ENCODE peak calls at places on chromosomes 4 and X, in four cellular contexts. Z is Karpas-422, S is sigmoid colon, N is heart right ventricle. O is an unnamed sample.

GRCh38 chr4:3257125-3257690 is 8.2 kb downstream of the MSANTD1 start:
- DNase-seq in Z (no peak), S (no peak), N (no peak), O (no peak)

GRCh38 chrX:63675716-63676115 is 109.3 kb downstream of the ARHGEF9 start:
- DNase-seq in Z (no peak), S (no peak), N (no peak), O (no peak)

GRCh38 chr4:138398297-138398696 is 156.1 kb upstream of the SLC7A11 start:
- DNase-seq in Z (no peak), S (no peak), N (no peak), O (no peak)

GRCh38 chr4:121784975-121785374 is 16.1 kb upstream of the EXOSC9 start:
- DNase-seq in Z (no peak), S (peak), N (no peak), O (no peak)

GRCh38 chr4:174926958-174927357 is 8.8 kb downstream of the ADAM29 start:
- DNase-seq in Z (no peak), S (no peak), N (no peak), O (no peak)

GRCh38 chr4:65508169-65508568 is 162.1 kb downstream of the EPHA5 start:
- DNase-seq in Z (no peak), S (no peak), N (no peak), O (no peak)

GRCh38 chrX:30971761-30972603 is 82.9 kb upstream of the TAB3 start:
- DNase-seq in Z (peak), S (no peak), N (no peak), O (no peak)

GRCh38 chr4:183147191-183147590 is 48.1 kb downstream of the WWC2 start:
- DNase-seq in Z (no peak), S (no peak), N (no peak), O (no peak)

GRCh38 chr4:172982151-172982590 is 186.4 kb upstream of the GALNT7 start:
- DNase-seq in Z (no peak), S (no peak), N (no peak), O (peak)

GRCh38 chr4:168218663-168219062 is 99.9 kb downstream of the DDX60 start:
- DNase-seq in Z (no peak), S (no peak), N (no peak), O (no peak)

GRCh38 chr4:143555676-143556075 is 42.2 kb downstream of the SMARCA5 start:
- DNase-seq in Z (no peak), S (no peak), N (no peak), O (no peak)

GRCh38 chr4:6119507-6120020 is 80.8 kb downstream of the JAKMIP1 start:
- DNase-seq in Z (no peak), S (no peak), N (no peak), O (no peak)

GRCh38 chr4:23920296-23920695 is 30.4 kb upstream of the PPARGC1A start:
- DNase-seq in Z (no peak), S (no peak), N (no peak), O (no peak)

GRCh38 chr4:144583658-144584057 is 62.3 kb upstream of the HHIP start:
- DNase-seq in Z (no peak), S (no peak), N (no peak), O (no peak)

GRCh38 chr4:70761276-70761816 is 39.6 kb downstream of the RUFY3 start:
- DNase-seq in Z (no peak), S (no peak), N (no peak), O (no peak)

GRCh38 chrX:134747006-134747405 is 88.7 kb upstream of the PLAC1 start:
- DNase-seq in Z (no peak), S (no peak), N (no peak), O (no peak)

GRCh38 chrX:150361070-150361776 is 1.9 kb upstream of the MAMLD1 start:
- DNase-seq in Z (peak), S (no peak), N (peak), O (no peak)

GRCh38 chr4:89136525-89136924 is 25.2 kb downstream of the TIGD2 start:
- DNase-seq in Z (no peak), S (no peak), N (no peak), O (no peak)

GRCh38 chr4:54165438-54165837 is 63.7 kb upstream of the PDGFRA start:
- DNase-seq in Z (no peak), S (no peak), N (no peak), O (no peak)
- H3K4me3 ChIP-seq in Z (no peak), S (no peak), N (no peak), O (no peak)

GRCh38 chrX:44343412-44343942 is at the start of gene EFHC2:
- DNase-seq in Z (no peak), S (peak), N (peak), O (peak)
- H3K27ac ChIP-seq in Z (no peak), S (no peak), N (peak), O (peak)

GRCh38 chrX:140502491-140503229 is 2.2 kb downstream of the SOX3 start:
- DNase-seq in Z (no peak), S (no peak), N (no peak), O (no peak)

GRCh38 chrX:140500427-140500826 is 4.4 kb downstream of the SOX3 start:
- DNase-seq in Z (no peak), S (no peak), N (no peak), O (no peak)

GRCh38 chrX:140501321-140501720 is 3.5 kb downstream of the SOX3 start:
- DNase-seq in Z (no peak), S (no peak), N (no peak), O (no peak)

GRCh38 chrX:140503230-140503585 is 1.7 kb downstream of the SOX3 start:
- DNase-seq in Z (no peak), S (no peak), N (no peak), O (no peak)

DNA sequence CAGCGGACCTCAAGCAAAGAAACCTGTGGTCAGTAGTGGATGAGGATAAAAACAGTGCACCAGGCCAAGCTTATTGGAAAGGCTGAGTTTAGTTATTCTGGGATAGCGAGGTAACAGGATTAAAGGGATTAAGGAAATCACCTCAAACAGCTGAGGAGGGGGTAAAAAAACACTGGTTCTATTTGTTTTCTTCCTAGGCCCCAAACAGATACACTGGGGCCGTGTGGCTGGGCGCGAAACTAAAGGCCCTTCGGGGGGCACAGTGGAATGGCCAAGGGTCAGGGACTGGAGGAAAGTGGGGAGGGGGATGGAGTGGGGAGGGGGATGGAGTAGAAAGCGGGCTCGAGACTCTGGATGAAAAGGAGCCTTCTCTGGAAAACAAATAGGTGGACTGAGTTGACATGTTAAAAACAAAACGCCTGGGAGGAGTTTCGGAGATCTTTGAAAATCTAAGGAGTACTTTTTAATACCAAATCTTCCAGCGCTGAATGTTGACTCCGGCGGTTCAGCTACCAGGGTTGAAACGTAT is 2.9 kb downstream of the SOX3 start:
- DNase-seq in Z (no peak), S (no peak), N (no peak), O (no peak)
- H3K4me3 ChIP-seq in Z (no peak), S (no peak), N (no peak), O (no peak)

GRCh38 chr4:78776729-78777555 is 792 bp downstream of the BMP2K start:
- DNase-seq in Z (peak), S (peak), N (peak), O (peak)
- H3K27ac ChIP-seq in Z (no peak), S (peak), N (peak), O (peak)

DNA sequence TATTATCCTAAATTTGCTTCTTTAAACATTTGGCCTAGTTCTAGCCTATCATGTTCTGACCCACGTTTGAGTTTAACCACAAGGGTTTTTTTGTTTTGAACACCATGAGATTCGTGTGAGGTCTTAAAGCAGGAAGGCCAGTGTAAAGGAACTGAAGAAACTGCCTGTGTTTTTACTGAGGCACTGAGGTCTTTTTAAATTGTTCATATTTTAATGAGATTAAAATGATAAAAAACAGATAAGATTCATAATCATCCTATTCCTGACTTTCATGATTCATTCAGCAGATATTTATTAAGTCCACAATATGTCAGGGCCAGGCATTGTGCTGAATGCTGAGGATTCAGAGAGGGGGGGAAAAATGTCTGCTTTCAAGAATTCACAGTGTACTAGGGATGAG is 3.2 kb downstream of the RPS6KA3 start:
- DNase-seq in Z (peak), S (no peak), N (no peak), O (no peak)
- H3K4me3 ChIP-seq in Z (peak), S (no peak), N (no peak), O (no peak)